ENCODE peak calls at places on chromosomes 3 and 15, in four cellular contexts. R, V, N and D are unnamed samples.

GRCh38 chr15:66233487-66234415 is 19.8 kb downstream of the MEGF11 start:
- DNase-seq in V (peak), R (peak), N (no peak), D (peak)

GRCh38 chr3:191628561-191628960 is 167.6 kb downstream of the PYDC2 start:
- DNase-seq in N (no peak), R (no peak), V (no peak), D (no peak)

GRCh38 chr3:81886081-81886480 is 124.6 kb upstream of the GBE1 start:
- DNase-seq in R (no peak), N (no peak), V (no peak), D (no peak)

GRCh38 chr15:87866961-87867360 is 389.6 kb downstream of the NTRK3 start:
- DNase-seq in R (no peak), N (no peak), V (no peak), D (no peak)

GRCh38 chr3:175274056-175274455 is 414.9 kb downstream of the NAALADL2 start:
- DNase-seq in V (no peak), N (peak), R (no peak), D (no peak)

GRCh38 chr15:34987982-34988873 is at the start of gene ZNF770:
- DNase-seq in V (peak), N (peak), R (peak), D (peak)

GRCh38 chr15:73991260-73991659 is 835 bp downstream of the STOML1 start:
- DNase-seq in V (no peak), R (no peak), N (no peak), D (no peak)

GRCh38 chr3:23368731-23369130 is 165.6 kb downstream of the UBE2E2 start:
- DNase-seq in V (no peak), N (no peak), R (no peak), D (no peak)

GRCh38 chr3:84959470-84960380 is 936 bp downstream of the CADM2 start:
- DNase-seq in R (no peak), N (no peak), V (no peak), D (peak)

GRCh38 chr3:10683106-10683505 is 132.9 kb upstream of the SLC6A11 start:
- DNase-seq in V (no peak), N (no peak), R (no peak), D (no peak)

GRCh38 chr3:99948467-99949089 is 130.9 kb downstream of the CMSS1 start:
- DNase-seq in N (no peak), V (no peak), R (no peak), D (no peak)

GRCh38 chr3:9745521-9745920 is 4.2 kb upstream of the OGG1 start:
- DNase-seq in N (no peak), R (no peak), V (no peak), D (no peak)

GRCh38 chr3:8458711-8459110 is 42.9 kb upstream of the LMCD1 start:
- DNase-seq in V (no peak), N (no peak), R (no peak), D (no peak)

GRCh38 chr3:10602769-10603768 is 97.7 kb upstream of the ATP2B2 start:
- DNase-seq in V (no peak), R (no peak), N (peak), D (no peak)

GRCh38 chr3:141000691-141001090 is 50.5 kb upstream of the SPSB4 start:
- DNase-seq in R (peak), N (no peak), V (no peak), D (no peak)

GRCh38 chr3:32360514-32360869 is 31.2 kb upstream of the CMTM7 start:
- DNase-seq in N (no peak), R (no peak), V (no peak), D (no peak)

GRCh38 chr3:36700537-36701248 is 63.7 kb downstream of the DCLK3 start:
- DNase-seq in N (no peak), R (peak), V (peak), D (peak)

GRCh38 chr3:138768946-138769345 is 65.8 kb downstream of the PIK3CB start:
- DNase-seq in N (no peak), V (no peak), R (no peak), D (no peak)

GRCh38 chr15:75170711-75171341 is 30.9 kb upstream of the C15orf39 start:
- DNase-seq in R (no peak), V (no peak), N (no peak), D (no peak)

GRCh38 chr3:197507081-197507480 is 48.7 kb downstream of the BDH1 start:
- DNase-seq in N (no peak), V (no peak), R (no peak), D (no peak)

GRCh38 chr3:197508051-197508451 is 47.7 kb downstream of the BDH1 start:
- DNase-seq in N (no peak), V (no peak), R (no peak), D (no peak)

GRCh38 chr3:197504239-197505191 is 51.3 kb downstream of the BDH1 start:
- DNase-seq in V (no peak), N (no peak), R (no peak), D (no peak)

GRCh38 chr3:197507541-197507940 is 48.2 kb downstream of the BDH1 start:
- DNase-seq in R (no peak), N (no peak), V (no peak), D (no peak)

DNA sequence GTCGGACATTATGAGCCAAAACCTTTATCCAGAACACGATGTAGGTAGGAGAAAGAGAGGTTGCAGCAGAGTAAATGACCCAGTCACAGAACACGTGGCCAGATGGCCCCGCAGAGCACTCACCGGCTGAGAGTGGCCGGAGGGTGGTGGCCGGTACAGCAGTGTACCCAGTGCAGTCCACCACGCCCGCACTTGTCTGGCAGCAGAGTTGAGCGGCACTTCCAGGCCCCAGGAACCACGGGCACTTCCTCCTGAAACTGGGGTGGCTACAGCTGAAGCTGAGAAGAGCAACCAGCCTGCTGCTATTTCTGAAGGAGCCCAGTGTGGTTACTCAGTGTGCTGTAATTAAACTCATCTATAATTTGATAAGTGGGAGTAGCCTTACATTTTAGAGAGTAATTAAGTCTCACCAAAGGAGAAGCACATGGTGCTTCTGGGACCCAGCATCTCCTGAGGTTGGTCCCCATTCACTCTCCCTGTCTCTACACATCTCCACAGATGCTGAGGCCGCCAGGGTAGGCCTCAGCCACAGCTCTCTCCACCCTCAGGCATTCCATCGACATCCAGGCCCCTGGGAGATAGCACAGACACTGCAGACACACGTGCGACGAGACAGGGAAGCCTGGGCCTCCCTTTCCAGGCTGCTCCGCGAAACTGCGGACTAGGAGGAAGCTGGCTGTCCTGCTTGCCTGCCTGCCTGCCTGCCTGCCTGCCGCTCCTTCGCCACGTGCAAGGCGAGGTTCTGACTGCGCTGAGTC is 49.8 kb downstream of the BDH1 start:
- DNase-seq in V (no peak), N (no peak), R (no peak), D (no peak)
- TF ChIP-seq ESRRA in V (no peak), N (no peak), R (no peak), D (no peak)

GRCh38 chr3:114567774-114568173 is 273.9 kb downstream of the TIGIT start:
- DNase-seq in R (no peak), N (no peak), V (no peak), D (no peak)
- TF ChIP-seq CREM in R (no peak), N (no peak), V (no peak), D (no peak)

GRCh38 chr3:53921296-53921695 is 29.6 kb upstream of the SELENOK start:
- DNase-seq in N (no peak), R (peak), V (no peak), D (no peak)
- TF ChIP-seq CBFB in N (no peak), R (no peak), V (no peak), D (no peak)

GRCh38 chr3:194424373-194424772 is 25.3 kb upstream of the GP5 start:
- DNase-seq in N (no peak), R (no peak), V (no peak), D (no peak)

GRCh38 chr3:194424953-194425352 is 25.9 kb upstream of the GP5 start:
- DNase-seq in R (no peak), N (no peak), V (no peak), D (no peak)

GRCh38 chr3:194422188-194422587 is 23.1 kb upstream of the GP5 start:
- DNase-seq in V (no peak), N (no peak), R (no peak), D (no peak)

GRCh38 chr3:194423317-194423716 is 24.3 kb upstream of the GP5 start:
- DNase-seq in R (no peak), N (no peak), V (no peak), D (no peak)

GRCh38 chr3:194425399-194425798 is 26.3 kb upstream of the GP5 start:
- DNase-seq in R (no peak), N (no peak), V (no peak), D (no peak)
- TF ChIP-seq ESRRA in R (no peak), N (no peak), V (no peak), D (no peak)

DNA sequence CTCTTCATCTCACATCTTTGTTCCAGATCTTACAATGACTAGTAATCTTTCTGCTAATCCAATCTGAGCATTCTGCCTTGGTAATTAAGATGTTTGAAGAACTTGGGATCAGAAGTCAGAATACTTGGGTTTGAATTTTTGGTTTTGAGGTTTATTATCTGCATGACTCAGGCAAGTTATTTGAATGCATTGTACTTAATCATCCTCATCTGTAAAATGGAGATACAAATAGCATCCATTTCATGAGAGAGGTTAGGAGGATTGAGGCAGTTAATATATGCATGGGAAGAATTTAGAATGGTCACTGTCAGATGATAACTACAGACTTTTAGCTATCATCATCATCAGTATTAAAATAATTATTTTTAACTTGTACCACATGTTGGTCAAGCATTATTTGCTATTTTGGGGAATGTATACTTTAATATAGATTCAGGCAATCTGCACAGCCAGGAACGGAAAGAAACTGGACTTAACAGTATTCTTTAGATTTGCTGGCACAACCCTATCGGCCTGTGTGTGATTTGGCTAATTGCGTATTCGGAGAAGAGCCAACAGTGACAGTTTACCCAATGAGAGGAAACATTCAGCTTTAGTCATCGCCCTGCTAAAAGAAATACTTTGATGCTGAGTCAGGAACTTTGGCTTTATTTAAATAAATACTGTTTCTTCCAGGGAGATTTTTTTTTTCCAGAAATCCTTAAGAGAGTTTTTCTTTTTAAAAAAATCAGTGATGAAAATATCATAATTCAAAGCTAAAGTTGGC is 600.0 kb downstream of the ROBO1 start:
- DNase-seq in V (no peak), R (no peak), N (no peak), D (no peak)
- TF ChIP-seq CREM in V (no peak), R (no peak), N (no peak), D (no peak)